ENCODE peak calls at places on chromosomes 3 and 15, in eight cellular contexts. One of them, this sample, is unnamed.

GRCh38 chr3:11953778-11954177 is 50.4 kb upstream of the SYN2 start:
- DNase-seq in activated CD8-positive, alpha-beta memory T cell treated with anti-CD3 and anti-CD28 coated beads for 1 hour: no peak
- DNase-seq in T-helper 1 cell: no peak
- DNase-seq in lung: no peak
- DNase-seq in stimulated activated CD4-positive, alpha-beta T cell treated with anti-CD3 and anti-CD28 coated beads, Interleukin-4, amount 100 ng/mL, for 1 hour: no peak
- DNase-seq in HFFc6: no peak
- DNase-seq in HCEC 1CT: no peak
- DNase-seq in CD4-positive, alpha-beta T cell: no peak
- DNase-seq in this sample: no peak

GRCh38 chr3:72977463-72977862 is 19.1 kb upstream of the PPP4R2 start:
- DNase-seq in activated CD8-positive, alpha-beta memory T cell treated with anti-CD3 and anti-CD28 coated beads for 1 hour: no peak
- DNase-seq in T-helper 1 cell: no peak
- DNase-seq in lung: no peak
- DNase-seq in stimulated activated CD4-positive, alpha-beta T cell treated with anti-CD3 and anti-CD28 coated beads, Interleukin-4, amount 100 ng/mL, for 1 hour: no peak
- DNase-seq in HFFc6: no peak
- DNase-seq in HCEC 1CT: no peak
- DNase-seq in CD4-positive, alpha-beta T cell: no peak
- DNase-seq in this sample: no peak

GRCh38 chr3:11549580-11550140 is 94.1 kb downstream of the VGLL4 start:
- DNase-seq in activated CD8-positive, alpha-beta memory T cell treated with anti-CD3 and anti-CD28 coated beads for 1 hour: no peak
- DNase-seq in T-helper 1 cell: no peak
- DNase-seq in lung: no peak
- DNase-seq in stimulated activated CD4-positive, alpha-beta T cell treated with anti-CD3 and anti-CD28 coated beads, Interleukin-4, amount 100 ng/mL, for 1 hour: no peak
- DNase-seq in HFFc6: no peak
- DNase-seq in HCEC 1CT: no peak
- DNase-seq in CD4-positive, alpha-beta T cell: no peak
- DNase-seq in this sample: no peak

GRCh38 chr3:10426346-10427233 is 78.8 kb downstream of the ATP2B2 start:
- DNase-seq in activated CD8-positive, alpha-beta memory T cell treated with anti-CD3 and anti-CD28 coated beads for 1 hour: no peak
- DNase-seq in T-helper 1 cell: no peak
- DNase-seq in lung: no peak
- DNase-seq in stimulated activated CD4-positive, alpha-beta T cell treated with anti-CD3 and anti-CD28 coated beads, Interleukin-4, amount 100 ng/mL, for 1 hour: no peak
- DNase-seq in HFFc6: peak
- DNase-seq in HCEC 1CT: no peak
- DNase-seq in CD4-positive, alpha-beta T cell: no peak
- DNase-seq in this sample: no peak

GRCh38 chr3:57464801-57465200 is 79.3 kb downstream of the DNAH12 start:
- DNase-seq in activated CD8-positive, alpha-beta memory T cell treated with anti-CD3 and anti-CD28 coated beads for 1 hour: no peak
- DNase-seq in T-helper 1 cell: no peak
- DNase-seq in lung: no peak
- DNase-seq in stimulated activated CD4-positive, alpha-beta T cell treated with anti-CD3 and anti-CD28 coated beads, Interleukin-4, amount 100 ng/mL, for 1 hour: no peak
- DNase-seq in HFFc6: no peak
- DNase-seq in HCEC 1CT: peak
- DNase-seq in CD4-positive, alpha-beta T cell: no peak
- DNase-seq in this sample: no peak

GRCh38 chr3:159586587-159587202 is 401.9 kb upstream of the IL12A start:
- DNase-seq in activated CD8-positive, alpha-beta memory T cell treated with anti-CD3 and anti-CD28 coated beads for 1 hour: no peak
- DNase-seq in T-helper 1 cell: no peak
- DNase-seq in lung: no peak
- DNase-seq in stimulated activated CD4-positive, alpha-beta T cell treated with anti-CD3 and anti-CD28 coated beads, Interleukin-4, amount 100 ng/mL, for 1 hour: no peak
- DNase-seq in HFFc6: peak
- DNase-seq in HCEC 1CT: peak
- DNase-seq in CD4-positive, alpha-beta T cell: no peak
- DNase-seq in this sample: no peak

GRCh38 chr15:26628879-26629529 is 143.9 kb downstream of the GABRB3 start:
- DNase-seq in activated CD8-positive, alpha-beta memory T cell treated with anti-CD3 and anti-CD28 coated beads for 1 hour: no peak
- DNase-seq in T-helper 1 cell: no peak
- DNase-seq in lung: peak
- DNase-seq in stimulated activated CD4-positive, alpha-beta T cell treated with anti-CD3 and anti-CD28 coated beads, Interleukin-4, amount 100 ng/mL, for 1 hour: peak
- DNase-seq in HFFc6: peak
- DNase-seq in HCEC 1CT: peak
- DNase-seq in CD4-positive, alpha-beta T cell: no peak
- DNase-seq in this sample: no peak

GRCh38 chr3:64975138-64975537 is 287.3 kb upstream of the ADAMTS9 start:
- DNase-seq in activated CD8-positive, alpha-beta memory T cell treated with anti-CD3 and anti-CD28 coated beads for 1 hour: no peak
- DNase-seq in T-helper 1 cell: no peak
- DNase-seq in lung: no peak
- DNase-seq in stimulated activated CD4-positive, alpha-beta T cell treated with anti-CD3 and anti-CD28 coated beads, Interleukin-4, amount 100 ng/mL, for 1 hour: no peak
- DNase-seq in HFFc6: no peak
- DNase-seq in HCEC 1CT: no peak
- DNase-seq in CD4-positive, alpha-beta T cell: no peak
- DNase-seq in this sample: no peak

GRCh38 chr15:85879334-85880163 is 84.8 kb upstream of the KLHL25 start:
- DNase-seq in activated CD8-positive, alpha-beta memory T cell treated with anti-CD3 and anti-CD28 coated beads for 1 hour: no peak
- DNase-seq in T-helper 1 cell: no peak
- DNase-seq in lung: no peak
- DNase-seq in stimulated activated CD4-positive, alpha-beta T cell treated with anti-CD3 and anti-CD28 coated beads, Interleukin-4, amount 100 ng/mL, for 1 hour: no peak
- DNase-seq in HFFc6: no peak
- DNase-seq in HCEC 1CT: no peak
- DNase-seq in CD4-positive, alpha-beta T cell: no peak
- DNase-seq in this sample: peak

GRCh38 chr3:100334340-100335136 is at the start of gene NIT2:
- DNase-seq in activated CD8-positive, alpha-beta memory T cell treated with anti-CD3 and anti-CD28 coated beads for 1 hour: peak
- DNase-seq in T-helper 1 cell: peak
- DNase-seq in lung: peak
- DNase-seq in stimulated activated CD4-positive, alpha-beta T cell treated with anti-CD3 and anti-CD28 coated beads, Interleukin-4, amount 100 ng/mL, for 1 hour: peak
- DNase-seq in HFFc6: peak
- DNase-seq in HCEC 1CT: peak
- DNase-seq in CD4-positive, alpha-beta T cell: peak
- DNase-seq in this sample: peak

GRCh38 chr3:190560284-190560895 is 46.5 kb downstream of the IL1RAP start:
- DNase-seq in activated CD8-positive, alpha-beta memory T cell treated with anti-CD3 and anti-CD28 coated beads for 1 hour: no peak
- DNase-seq in T-helper 1 cell: no peak
- DNase-seq in lung: no peak
- DNase-seq in stimulated activated CD4-positive, alpha-beta T cell treated with anti-CD3 and anti-CD28 coated beads, Interleukin-4, amount 100 ng/mL, for 1 hour: no peak
- DNase-seq in HFFc6: no peak
- DNase-seq in HCEC 1CT: no peak
- DNase-seq in CD4-positive, alpha-beta T cell: no peak
- DNase-seq in this sample: no peak

GRCh38 chr3:54344601-54345216 is 222.4 kb downstream of the CACNA2D3 start:
- DNase-seq in activated CD8-positive, alpha-beta memory T cell treated with anti-CD3 and anti-CD28 coated beads for 1 hour: no peak
- DNase-seq in T-helper 1 cell: no peak
- DNase-seq in lung: no peak
- DNase-seq in stimulated activated CD4-positive, alpha-beta T cell treated with anti-CD3 and anti-CD28 coated beads, Interleukin-4, amount 100 ng/mL, for 1 hour: no peak
- DNase-seq in HFFc6: no peak
- DNase-seq in HCEC 1CT: no peak
- DNase-seq in CD4-positive, alpha-beta T cell: no peak
- DNase-seq in this sample: no peak

GRCh38 chr3:56960234-56960917 is 100.1 kb upstream of the SPATA12 start:
- DNase-seq in activated CD8-positive, alpha-beta memory T cell treated with anti-CD3 and anti-CD28 coated beads for 1 hour: no peak
- DNase-seq in T-helper 1 cell: no peak
- DNase-seq in lung: no peak
- DNase-seq in stimulated activated CD4-positive, alpha-beta T cell treated with anti-CD3 and anti-CD28 coated beads, Interleukin-4, amount 100 ng/mL, for 1 hour: no peak
- DNase-seq in HFFc6: no peak
- DNase-seq in HCEC 1CT: no peak
- DNase-seq in CD4-positive, alpha-beta T cell: no peak
- DNase-seq in this sample: no peak

GRCh38 chr3:122315619-122316018 is 9.4 kb upstream of the CSTA start:
- DNase-seq in activated CD8-positive, alpha-beta memory T cell treated with anti-CD3 and anti-CD28 coated beads for 1 hour: no peak
- DNase-seq in T-helper 1 cell: no peak
- DNase-seq in lung: no peak
- DNase-seq in stimulated activated CD4-positive, alpha-beta T cell treated with anti-CD3 and anti-CD28 coated beads, Interleukin-4, amount 100 ng/mL, for 1 hour: no peak
- DNase-seq in HFFc6: no peak
- DNase-seq in HCEC 1CT: no peak
- DNase-seq in CD4-positive, alpha-beta T cell: no peak
- DNase-seq in this sample: no peak

GRCh38 chr15:33183334-33183733 is 11.2 kb downstream of the FMN1 start:
- DNase-seq in activated CD8-positive, alpha-beta memory T cell treated with anti-CD3 and anti-CD28 coated beads for 1 hour: no peak
- DNase-seq in T-helper 1 cell: no peak
- DNase-seq in lung: no peak
- DNase-seq in stimulated activated CD4-positive, alpha-beta T cell treated with anti-CD3 and anti-CD28 coated beads, Interleukin-4, amount 100 ng/mL, for 1 hour: no peak
- DNase-seq in HFFc6: no peak
- DNase-seq in HCEC 1CT: no peak
- DNase-seq in CD4-positive, alpha-beta T cell: no peak
- DNase-seq in this sample: no peak

GRCh38 chr15:46518381-46518780 is 883.6 kb downstream of the SQOR start:
- DNase-seq in activated CD8-positive, alpha-beta memory T cell treated with anti-CD3 and anti-CD28 coated beads for 1 hour: no peak
- DNase-seq in T-helper 1 cell: no peak
- DNase-seq in lung: no peak
- DNase-seq in stimulated activated CD4-positive, alpha-beta T cell treated with anti-CD3 and anti-CD28 coated beads, Interleukin-4, amount 100 ng/mL, for 1 hour: no peak
- DNase-seq in HFFc6: no peak
- DNase-seq in HCEC 1CT: no peak
- DNase-seq in CD4-positive, alpha-beta T cell: no peak
- DNase-seq in this sample: no peak

This sample was measured in right atrium auricular region.